ENCODE peak calls at places on chromosomes 5 and 9, in eight cellular contexts. U is body of pancreas, M is brain microvascular endothelial cell, F is neural crest cell, K is epithelial cell of esophagus, O is GM06990, L is endothelial cell, W is upper lobe of left lung. R is an unnamed sample.

GRCh38 chr5:135955525-135955924 is 742 bp upstream of the LECT2 start:
- DNase-seq in U (no peak), M (no peak), F (no peak), K (no peak), O (no peak), L (no peak), W (no peak), R (no peak)

GRCh38 chr5:72366324-72366976 is 46.3 kb downstream of the PTCD2 start:
- DNase-seq in U (peak; percentile 77), M (peak; percentile 83), F (peak; percentile 52), K (peak; percentile 81), O (no peak), L (peak; percentile 60), W (no peak), R (no peak)

GRCh38 chr5:147935032-147935431 is 28.7 kb upstream of the C5orf46 start:
- DNase-seq in U (no peak), M (peak; percentile 59), F (no peak), K (peak; percentile 85), O (no peak), L (peak; percentile 18), W (no peak), R (no peak)

GRCh38 chr5:148998174-148998797 is 64.6 kb downstream of the SH3TC2 start:
- DNase-seq in U (peak; percentile 45), M (peak; percentile 82), F (peak; percentile 13), K (peak; percentile 86), O (no peak), L (peak; percentile 39), W (no peak), R (no peak)

GRCh38 chr9:30349526-30350513 is 2034.6 kb upstream of the ACO1 start:
- DNase-seq in U (no peak), M (no peak), F (no peak), K (no peak), O (no peak), L (no peak), W (peak; percentile 2), R (no peak)

GRCh38 chr5:61279725-61280124 is 52.3 kb upstream of the ZSWIM6 start:
- DNase-seq in U (no peak), M (no peak), F (no peak), K (no peak), O (no peak), L (no peak), W (no peak), R (no peak)

GRCh38 chr9:134381671-134382505 is 55.6 kb downstream of the RXRA start:
- DNase-seq in U (no peak), M (no peak), F (no peak), K (no peak), O (peak; percentile 47), L (peak; percentile 27), W (no peak), R (no peak)

GRCh38 chr5:98510111-98510510 is 263.4 kb upstream of the RGMB start:
- DNase-seq in U (peak; percentile 18), M (peak; percentile 19), F (peak; percentile 29), K (peak; percentile 16), O (no peak), L (no peak), W (no peak), R (no peak)

GRCh38 chr9:20290287-20290686 is 332.0 kb downstream of the MLLT3 start:
- DNase-seq in U (no peak), M (no peak), F (no peak), K (no peak), O (no peak), L (no peak), W (no peak), R (no peak)

GRCh38 chr9:68750786-68751185 is 45.7 kb downstream of the PIP5K1B start:
- DNase-seq in U (no peak), M (no peak), F (no peak), K (peak; percentile 5), O (no peak), L (no peak), W (no peak), R (no peak)

GRCh38 chr5:141155540-141156374 is 5.9 kb downstream of the PCDHB6 start:
- DNase-seq in U (no peak), M (no peak), F (no peak), K (no peak), O (no peak), L (peak; percentile 44), W (no peak), R (no peak)

GRCh38 chr5:141150215-141150992 is 547 bp downstream of the PCDHB6 start:
- DNase-seq in U (no peak), M (no peak), F (no peak), K (no peak), O (no peak), L (no peak), W (peak; percentile 47), R (no peak)

GRCh38 chr5:141150993-141151325 is 1.1 kb downstream of the PCDHB6 start:
- DNase-seq in U (no peak), M (no peak), F (no peak), K (no peak), O (no peak), L (no peak), W (no peak), R (no peak)

GRCh38 chr5:141149812-141150211 is at the start of gene PCDHB6:
- DNase-seq in U (no peak), M (no peak), F (no peak), K (peak; percentile 1), O (no peak), L (no peak), W (no peak), R (no peak)
- TF ChIP-seq CTCF in U (no peak), M (no peak), F (no peak), K (no peak), O (peak; percentile 26), L (no peak), W (no peak), R (no peak)

GRCh38 chr5:127031147-127031862 is 947 bp upstream of the MARCHF3 start:
- DNase-seq in U (peak; percentile 20), M (no peak), F (no peak), K (no peak), O (no peak), L (no peak), W (peak; percentile 87), R (no peak)

GRCh38 chr5:127028822-127029457 is 1.4 kb downstream of the MARCHF3 start:
- DNase-seq in U (peak; percentile 16), M (peak; percentile 56), F (no peak), K (no peak), O (no peak), L (peak; percentile 6), W (peak; percentile 6), R (no peak)

GRCh38 chr5:127027539-127027938 is 2.8 kb downstream of the MARCHF3 start:
- DNase-seq in U (no peak), M (no peak), F (no peak), K (no peak), O (no peak), L (no peak), W (no peak), R (no peak)

GRCh38 chr5:127030259-127031146 is at the start of gene MARCHF3:
- DNase-seq in U (peak; percentile 96), M (peak; percentile 92), F (peak; percentile 90), K (peak; percentile 98), O (peak; percentile 99), L (peak; percentile 97), W (peak; percentile 100), R (peak; percentile 96)

DNA sequence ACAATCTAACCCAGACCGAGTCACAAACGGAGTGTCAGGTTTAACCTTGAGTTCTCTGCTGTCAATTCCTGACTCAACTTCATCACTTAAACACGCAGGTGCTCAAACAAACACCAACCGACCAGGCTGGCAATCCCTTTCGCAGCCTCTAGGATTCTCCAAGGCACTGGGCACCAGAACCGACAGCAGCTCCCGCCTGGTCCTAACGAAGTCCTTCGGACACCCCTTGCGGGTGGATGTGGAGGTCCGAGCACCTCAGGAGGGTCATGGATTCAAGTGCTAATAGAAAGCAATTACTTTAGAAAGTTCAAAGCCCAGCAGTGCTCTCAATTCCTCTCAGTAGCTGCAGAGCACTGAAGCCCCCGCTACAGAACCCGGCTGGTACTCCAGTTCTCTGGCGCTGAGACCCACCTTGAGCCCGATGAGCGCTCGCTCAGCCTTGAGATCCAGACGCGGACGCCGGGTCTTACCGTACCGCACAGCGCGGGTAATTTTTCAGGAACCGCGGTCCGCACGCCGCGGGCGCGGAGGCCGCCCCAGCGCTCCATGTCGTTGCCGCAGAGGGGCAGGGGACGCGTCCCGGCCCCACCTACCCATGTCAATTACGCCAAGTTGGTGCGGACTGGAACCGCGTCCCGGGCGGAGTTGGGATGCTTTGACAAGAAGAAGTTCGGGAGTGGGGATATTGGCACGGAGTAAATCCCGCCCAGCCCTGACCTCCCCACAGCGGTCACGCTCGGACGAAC is 672 bp downstream of the MARCHF3 start:
- DNase-seq in U (peak; percentile 72), M (peak; percentile 59), F (peak; percentile 44), K (peak; percentile 77), O (peak; percentile 66), L (peak; percentile 64), W (peak; percentile 90), R (peak; percentile 71)
- TF ChIP-seq CTCF in U (peak; percentile 51), M (peak; percentile 63), F (peak; percentile 59), K (peak; percentile 72), O (peak; percentile 11), L (no peak), W (peak; percentile 65), R (peak; percentile 71)

GRCh38 chr9:132266017-132266416 is 88.8 kb downstream of the SETX start:
- DNase-seq in U (no peak), M (no peak), F (no peak), K (no peak), O (no peak), L (no peak), W (no peak), R (peak; percentile 10)
- TF ChIP-seq CTCF in U (no peak), M (no peak), F (no peak), K (no peak), O (no peak), L (no peak), W (no peak), R (no peak)

DNA sequence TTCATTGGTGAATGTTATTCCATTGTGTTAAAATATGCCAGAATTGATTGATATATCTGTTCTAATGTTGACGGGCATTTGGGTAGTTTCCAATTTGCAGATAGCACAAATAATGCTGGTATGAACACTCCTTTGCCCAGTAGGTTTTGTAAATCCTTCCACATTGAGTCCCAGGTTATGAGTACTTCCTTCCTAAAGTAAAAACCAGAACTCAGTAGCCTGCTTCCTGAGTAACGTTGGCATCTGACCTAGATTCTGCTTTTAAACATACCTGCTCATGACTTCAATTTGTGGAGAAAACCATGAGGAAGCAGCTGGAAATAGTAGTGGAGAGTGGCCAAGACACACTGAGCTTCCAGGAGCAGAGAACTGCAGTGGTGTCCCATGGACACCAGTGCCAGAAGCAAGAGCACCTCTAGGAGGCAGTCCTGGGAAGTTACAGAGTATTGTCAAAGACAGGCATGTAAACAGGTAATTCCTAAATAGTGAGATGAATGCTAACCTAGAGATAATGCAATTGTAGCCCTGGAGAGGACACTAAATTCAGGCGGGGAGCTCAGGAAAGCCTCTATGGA is 24.3 kb upstream of the RASGRF2 start:
- DNase-seq in U (no peak), M (no peak), F (no peak), K (peak; percentile 22), O (no peak), L (no peak), W (no peak), R (no peak)
- TF ChIP-seq CTCF in U (no peak), M (peak; percentile 27), F (no peak), K (peak; percentile 22), O (peak; percentile 20), L (no peak), W (no peak), R (no peak)

GRCh38 chr9:25678147-25678666 is at the start of gene TUSC1:
- DNase-seq in U (peak; percentile 87), M (peak; percentile 71), F (no peak), K (peak; percentile 90), O (no peak), L (peak; percentile 65), W (peak; percentile 96), R (no peak)
- TF ChIP-seq CTCF in U (peak; percentile 47), M (peak; percentile 9), F (no peak), K (no peak), O (no peak), L (no peak), W (no peak), R (no peak)

GRCh38 chr9:98383758-98384157 is 128.3 kb upstream of the TBC1D2 start:
- DNase-seq in U (no peak), M (peak; percentile 28), F (no peak), K (no peak), O (no peak), L (no peak), W (no peak), R (no peak)
- TF ChIP-seq CTCF in U (no peak), M (peak; percentile 54), F (no peak), K (no peak), O (no peak), L (no peak), W (no peak), R (peak; percentile 17)

R was measured in type B pancreatic cell.